ENCODE peak calls at places on chromosomes 13 and 19, in nine cellular contexts. D is BE2C, J is AG04449, X is AG09309, U is astrocyte of the spinal cord, N is lung, T is astrocyte, Z is BJ, H is lower leg skin. Q is an unnamed sample.

GRCh38 chr13:94251801-94252200 is 227.7 kb downstream of the DCT start:
- DNase-seq in D (no peak), J (no peak), X (no peak), U (peak; percentile 67), N (no peak), T (peak; percentile 75), Z (no peak), H (no peak), Q (no peak)

GRCh38 chr13:109479991-109480696 is 306.2 kb downstream of the IRS2 start:
- DNase-seq in D (no peak), J (peak; percentile 26), X (no peak), U (no peak), N (no peak), T (peak; percentile 30), Z (no peak), H (no peak), Q (peak; percentile 54)

GRCh38 chr13:39961036-39961435 is 305.6 kb downstream of the COG6 start:
- DNase-seq in D (no peak), J (no peak), X (no peak), U (no peak), N (no peak), T (no peak), Z (no peak), H (no peak), Q (no peak)

GRCh38 chr13:46405457-46405856 is 18.4 kb upstream of the RUBCNL start:
- DNase-seq in D (no peak), J (no peak), X (no peak), U (no peak), N (no peak), T (no peak), Z (no peak), H (no peak), Q (no peak)

GRCh38 chr13:101415358-101416174 is 742 bp downstream of the NALCN start:
- DNase-seq in D (no peak), J (no peak), X (no peak), U (no peak), N (no peak), T (no peak), Z (no peak), H (no peak), Q (no peak)

GRCh38 chr13:53784331-53784730 is 755.7 kb downstream of the OLFM4 start:
- DNase-seq in D (no peak), J (no peak), X (no peak), U (no peak), N (no peak), T (no peak), Z (no peak), H (no peak), Q (no peak)

GRCh38 chr19:8192227-8192820 is 16.8 kb upstream of the CERS4 start:
- DNase-seq in D (no peak), J (no peak), X (no peak), U (no peak), N (no peak), T (no peak), Z (no peak), H (no peak), Q (no peak)

GRCh38 chr19:17579523-17580244 is 24.2 kb downstream of the COLGALT1 start:
- DNase-seq in D (peak; percentile 93), J (no peak), X (no peak), U (peak; percentile 39), N (peak; percentile 54), T (no peak), Z (no peak), H (peak; percentile 70), Q (no peak)

GRCh38 chr19:10211071-10211470 is 16.3 kb upstream of the DNMT1 start:
- DNase-seq in D (no peak), J (no peak), X (no peak), U (no peak), N (no peak), T (no peak), Z (no peak), H (no peak), Q (no peak)

GRCh38 chr19:57191141-57192063 is at the start of gene ZNF264:
- DNase-seq in D (peak; percentile 91), J (peak; percentile 29), X (peak; percentile 38), U (peak; percentile 91), N (peak; percentile 93), T (peak; percentile 78), Z (peak; percentile 36), H (peak; percentile 87), Q (peak; percentile 75)

GRCh38 chr19:3620817-3621547 is 5.6 kb downstream of the CACTIN start:
- DNase-seq in D (no peak), J (no peak), X (no peak), U (no peak), N (no peak), T (no peak), Z (no peak), H (no peak), Q (no peak)

GRCh38 chr19:46351241-46352041 is 4.6 kb downstream of the PPP5C start:
- DNase-seq in D (peak; percentile 29), J (no peak), X (no peak), U (peak; percentile 43), N (peak; percentile 83), T (peak; percentile 35), Z (no peak), H (no peak), Q (no peak)

GRCh38 chr13:87878706-87879105 is 207.5 kb downstream of the SLITRK5 start:
- DNase-seq in D (no peak), J (no peak), X (no peak), U (no peak), N (no peak), T (peak; percentile 26), Z (no peak), H (no peak), Q (no peak)

GRCh38 chr19:53182202-53182601 is 11.0 kb downstream of the ZNF665 start:
- DNase-seq in D (no peak), J (no peak), X (peak; percentile 31), U (peak; percentile 83), N (no peak), T (peak; percentile 91), Z (no peak), H (no peak), Q (no peak)

GRCh38 chr19:46355234-46355990 is 8.5 kb downstream of the PPP5C start:
- DNase-seq in D (no peak), J (no peak), X (no peak), U (no peak), N (no peak), T (no peak), Z (no peak), H (no peak), Q (no peak)

GRCh38 chr19:32566246-32566830 is 14.7 kb upstream of the PDCD5 start:
- DNase-seq in D (peak; percentile 59), J (no peak), X (no peak), U (no peak), N (no peak), T (no peak), Z (no peak), H (no peak), Q (no peak)

GRCh38 chr19:32567486-32567885 is 13.5 kb upstream of the PDCD5 start:
- DNase-seq in D (no peak), J (no peak), X (no peak), U (no peak), N (no peak), T (no peak), Z (no peak), H (no peak), Q (no peak)

DNA sequence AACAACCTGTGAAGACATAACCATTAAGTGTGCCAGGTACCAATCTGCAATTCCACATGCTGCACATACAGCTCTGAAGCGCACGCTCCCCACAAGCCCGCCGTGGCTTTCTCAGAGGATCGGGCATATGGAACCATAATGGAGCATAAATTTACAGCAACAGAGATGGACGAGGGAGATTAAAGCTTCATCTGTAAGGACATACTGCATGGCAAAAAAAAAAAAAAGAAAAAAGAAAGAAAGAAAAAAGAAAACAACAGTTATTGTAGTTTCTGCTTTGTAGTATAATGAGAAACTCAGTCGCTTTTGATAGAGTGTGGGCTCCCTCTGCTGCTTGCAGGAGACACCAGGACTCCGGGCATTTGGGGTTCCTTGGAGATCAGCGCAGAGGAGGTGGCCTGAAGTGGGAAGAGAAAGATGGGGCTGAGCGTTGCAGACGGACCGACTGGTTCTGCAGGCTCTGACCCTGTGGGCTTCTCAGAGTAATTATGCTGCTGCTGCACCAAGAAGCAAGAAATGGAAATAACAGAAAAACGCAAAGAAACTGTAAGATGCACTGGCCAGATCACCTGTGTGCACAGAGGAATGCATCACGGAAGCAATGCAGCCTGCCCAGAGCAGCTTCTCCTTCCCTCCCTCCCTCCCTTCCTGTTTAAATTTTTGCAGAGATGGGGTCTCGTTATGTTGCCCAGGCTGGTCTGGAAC is 10.8 kb upstream of the PDCD5 start:
- DNase-seq in D (peak; percentile 72), J (peak; percentile 5), X (peak; percentile 13), U (peak; percentile 50), N (peak; percentile 37), T (peak; percentile 6), Z (no peak), H (peak; percentile 24), Q (peak; percentile 28)
- TF ChIP-seq CTCF in D (peak; percentile 87), J (peak; percentile 71), X (peak; percentile 83), U (peak; percentile 75), N (peak; percentile 41), T (peak; percentile 68), Z (peak; percentile 77), H (no peak), Q (peak; percentile 83)

DNA sequence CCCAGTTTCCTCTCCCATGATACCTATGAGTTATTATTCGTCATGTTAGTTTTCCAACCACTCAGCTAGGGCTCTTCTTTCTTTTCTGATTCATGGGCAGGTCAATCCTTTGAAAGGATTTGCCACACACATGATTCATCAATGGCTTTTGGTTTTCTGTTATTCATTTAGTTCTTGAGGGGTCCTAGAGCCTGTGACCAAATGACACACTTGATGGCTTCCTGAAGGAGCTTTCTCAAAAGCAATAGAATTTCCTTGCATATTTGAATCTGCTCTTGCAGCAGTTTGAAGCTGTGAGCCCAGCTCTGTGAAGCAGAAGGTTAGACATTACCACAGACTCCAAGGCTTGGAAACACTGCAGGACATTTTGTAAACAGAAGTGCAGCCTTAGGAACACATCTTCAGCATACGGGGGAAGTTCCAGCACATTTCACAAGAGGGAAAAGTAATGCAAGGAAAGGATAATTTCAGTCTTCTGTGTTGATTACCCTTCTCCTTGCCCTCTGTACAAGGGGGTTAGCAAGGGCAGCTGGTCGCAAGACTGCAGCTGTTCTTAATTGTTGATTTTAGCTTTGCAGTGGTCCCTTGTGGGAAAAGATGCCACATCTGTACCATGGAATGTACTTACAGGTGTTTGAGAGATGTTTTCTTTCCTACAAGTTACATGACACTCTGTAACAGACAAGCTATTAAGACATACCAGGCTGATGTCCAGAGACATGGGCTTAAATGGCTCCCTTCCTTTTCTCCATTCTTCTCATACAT is 338.6 kb downstream of the KCNRG start:
- DNase-seq in D (no peak), J (no peak), X (no peak), U (peak; percentile 75), N (no peak), T (peak; percentile 68), Z (no peak), H (no peak), Q (no peak)
- H3K4me3 ChIP-seq in D (no peak overlapping the region), J (no peak overlapping the region), X (no peak overlapping the region), U (no peak overlapping the region), N (no peak overlapping the region), T (no peak overlapping the region), Z (no peak overlapping the region), H (no peak overlapping the region), Q (no peak overlapping the region)

GRCh38 chr19:30037835-30038234 is 95.8 kb downstream of the URI1 start:
- DNase-seq in D (no peak), J (no peak), X (no peak), U (no peak), N (no peak), T (no peak), Z (no peak), H (no peak), Q (no peak)
- TF ChIP-seq CTCF in D (no peak), J (no peak), X (no peak), U (no peak), N (no peak), T (no peak), Z (no peak), H (no peak), Q (no peak)

GRCh38 chr13:30572859-30573275 is 44.9 kb upstream of the USPL1 start:
- DNase-seq in D (no peak), J (no peak), X (no peak), U (peak; percentile 80), N (no peak), T (peak; percentile 64), Z (no peak), H (no peak), Q (no peak)
- H3K4me3 ChIP-seq in D (peak overlapping the region; percentile 1), J (peak overlapping the region; percentile 48), X (peak overlapping the region; percentile 18), U (peak overlapping the region; percentile 31), N (no peak overlapping the region), T (peak overlapping the region; percentile 56), Z (peak overlapping the region; percentile 24), H (no peak overlapping the region), Q (no peak overlapping the region)

Q was measured in LNCaP clone FGC.